ENCODE peak calls at places on chromosomes 2 and 18, in five cellular contexts. One of them, this sample, is unnamed.

GRCh38 chr2:180618570-180618969 is 361.8 kb upstream of the UBE2E3 start:
- DNase-seq in bronchial epithelial cell: no peak
- DNase-seq in fibroblast of mammary gland: peak
- DNase-seq in ecto neural progenitor cell: no peak
- DNase-seq in naive B cell: no peak
- DNase-seq in this sample: no peak

GRCh38 chr2:60318544-60318943 is 234.9 kb downstream of the BCL11A start:
- DNase-seq in naive B cell: no peak
- DNase-seq in fibroblast of mammary gland: no peak
- DNase-seq in bronchial epithelial cell: no peak
- DNase-seq in ecto neural progenitor cell: peak
- DNase-seq in this sample: no peak

GRCh38 chr2:133865141-133865540 is 296.9 kb upstream of the NCKAP5 start:
- DNase-seq in naive B cell: no peak
- DNase-seq in fibroblast of mammary gland: no peak
- DNase-seq in ecto neural progenitor cell: no peak
- DNase-seq in bronchial epithelial cell: no peak
- DNase-seq in this sample: no peak

GRCh38 chr18:47990981-47991380 is 60.5 kb upstream of the SMAD2 start:
- DNase-seq in fibroblast of mammary gland: no peak
- DNase-seq in bronchial epithelial cell: no peak
- DNase-seq in naive B cell: no peak
- DNase-seq in ecto neural progenitor cell: peak
- DNase-seq in this sample: no peak

GRCh38 chr2:73110622-73111299 is 2.0 kb downstream of the RAB11FIP5 start:
- DNase-seq in fibroblast of mammary gland: peak
- DNase-seq in ecto neural progenitor cell: no peak
- DNase-seq in bronchial epithelial cell: no peak
- DNase-seq in naive B cell: no peak
- DNase-seq in this sample: no peak

GRCh38 chr2:179963626-179964025 is 43.5 kb downstream of the CWC22 start:
- DNase-seq in fibroblast of mammary gland: peak
- DNase-seq in ecto neural progenitor cell: no peak
- DNase-seq in naive B cell: no peak
- DNase-seq in bronchial epithelial cell: peak
- DNase-seq in this sample: no peak

GRCh38 chr2:40127890-40128548 is 323.9 kb downstream of the SLC8A1 start:
- DNase-seq in bronchial epithelial cell: no peak
- DNase-seq in ecto neural progenitor cell: no peak
- DNase-seq in fibroblast of mammary gland: peak
- DNase-seq in naive B cell: no peak
- DNase-seq in this sample: no peak

GRCh38 chr2:228401065-228401912 is 219.8 kb upstream of the SPHKAP start:
- DNase-seq in fibroblast of mammary gland: peak
- DNase-seq in naive B cell: no peak
- DNase-seq in bronchial epithelial cell: peak
- DNase-seq in ecto neural progenitor cell: no peak
- DNase-seq in this sample: no peak

GRCh38 chr2:43592443-43592842 is 3.4 kb downstream of the THADA start:
- DNase-seq in ecto neural progenitor cell: no peak
- DNase-seq in fibroblast of mammary gland: peak
- DNase-seq in bronchial epithelial cell: no peak
- DNase-seq in naive B cell: no peak
- DNase-seq in this sample: no peak

GRCh38 chr2:118223487-118224136 is 135.3 kb downstream of the INSIG2 start:
- DNase-seq in ecto neural progenitor cell: peak
- DNase-seq in fibroblast of mammary gland: no peak
- DNase-seq in naive B cell: no peak
- DNase-seq in bronchial epithelial cell: no peak
- DNase-seq in this sample: no peak

GRCh38 chr2:162197095-162197825 is 45.2 kb upstream of the GCG start:
- DNase-seq in ecto neural progenitor cell: no peak
- DNase-seq in fibroblast of mammary gland: peak
- DNase-seq in bronchial epithelial cell: peak
- DNase-seq in naive B cell: no peak
- DNase-seq in this sample: no peak

GRCh38 chr2:181235683-181236459 is 221.3 kb upstream of the ITGA4 start:
- DNase-seq in bronchial epithelial cell: no peak
- DNase-seq in fibroblast of mammary gland: no peak
- DNase-seq in naive B cell: peak
- DNase-seq in ecto neural progenitor cell: no peak
- DNase-seq in this sample: no peak

GRCh38 chr18:63160172-63160995 is 159.2 kb downstream of the BCL2 start:
- DNase-seq in bronchial epithelial cell: peak
- DNase-seq in ecto neural progenitor cell: no peak
- DNase-seq in naive B cell: no peak
- DNase-seq in fibroblast of mammary gland: no peak
- DNase-seq in this sample: no peak

GRCh38 chr18:2050702-2051201 is 520.6 kb downstream of the METTL4 start:
- DNase-seq in fibroblast of mammary gland: no peak
- DNase-seq in naive B cell: no peak
- DNase-seq in bronchial epithelial cell: peak
- DNase-seq in ecto neural progenitor cell: no peak
- DNase-seq in this sample: no peak

GRCh38 chr2:181690851-181691250 is 10.5 kb upstream of the NEUROD1 start:
- DNase-seq in fibroblast of mammary gland: no peak
- DNase-seq in ecto neural progenitor cell: no peak
- DNase-seq in bronchial epithelial cell: no peak
- DNase-seq in naive B cell: no peak
- DNase-seq in this sample: no peak

GRCh38 chr2:5250482-5250881 is 441.7 kb upstream of the SOX11 start:
- DNase-seq in ecto neural progenitor cell: no peak
- DNase-seq in bronchial epithelial cell: no peak
- DNase-seq in fibroblast of mammary gland: no peak
- DNase-seq in naive B cell: no peak
- DNase-seq in this sample: no peak

GRCh38 chr2:209977386-209978239 is 24.8 kb upstream of the RPE start:
- DNase-seq in fibroblast of mammary gland: peak
- DNase-seq in bronchial epithelial cell: peak
- DNase-seq in ecto neural progenitor cell: no peak
- DNase-seq in naive B cell: peak
- DNase-seq in this sample: peak

GRCh38 chr2:185643434-185643833 is 95.2 kb upstream of the FSIP2 start:
- DNase-seq in ecto neural progenitor cell: no peak
- DNase-seq in bronchial epithelial cell: peak
- DNase-seq in naive B cell: no peak
- DNase-seq in fibroblast of mammary gland: no peak
- DNase-seq in this sample: no peak

GRCh38 chr2:110770308-110770695 is 37.9 kb downstream of the ACOXL start:
- DNase-seq in ecto neural progenitor cell: no peak
- DNase-seq in fibroblast of mammary gland: no peak
- DNase-seq in bronchial epithelial cell: no peak
- DNase-seq in naive B cell: no peak
- DNase-seq in this sample: no peak

GRCh38 chr18:34866310-34866709 is 156.2 kb downstream of the DTNA start:
- DNase-seq in bronchial epithelial cell: no peak
- DNase-seq in fibroblast of mammary gland: no peak
- DNase-seq in ecto neural progenitor cell: no peak
- DNase-seq in naive B cell: no peak
- DNase-seq in this sample: no peak

GRCh38 chr2:219969508-219969907 is 342.1 kb downstream of the SLC4A3 start:
- DNase-seq in bronchial epithelial cell: peak
- DNase-seq in ecto neural progenitor cell: no peak
- DNase-seq in naive B cell: no peak
- DNase-seq in fibroblast of mammary gland: peak
- DNase-seq in this sample: no peak

GRCh38 chr18:8826514-8826913 is 121.2 kb downstream of the MTCL1 start:
- DNase-seq in bronchial epithelial cell: no peak
- DNase-seq in naive B cell: no peak
- DNase-seq in fibroblast of mammary gland: no peak
- DNase-seq in ecto neural progenitor cell: no peak
- DNase-seq in this sample: no peak

GRCh38 chr2:6828299-6828584 is 37.5 kb downstream of the CMPK2 start:
- DNase-seq in naive B cell: no peak
- DNase-seq in bronchial epithelial cell: peak
- DNase-seq in ecto neural progenitor cell: no peak
- DNase-seq in fibroblast of mammary gland: peak
- DNase-seq in this sample: peak

GRCh38 chr18:70321616-70322015 is 32.8 kb downstream of the SOCS6 start:
- DNase-seq in bronchial epithelial cell: no peak
- DNase-seq in ecto neural progenitor cell: no peak
- DNase-seq in fibroblast of mammary gland: no peak
- DNase-seq in naive B cell: no peak
- DNase-seq in this sample: no peak

GRCh38 chr2:133878326-133878725 is 310.1 kb upstream of the NCKAP5 start:
- DNase-seq in naive B cell: no peak
- DNase-seq in bronchial epithelial cell: no peak
- DNase-seq in fibroblast of mammary gland: no peak
- DNase-seq in ecto neural progenitor cell: no peak
- DNase-seq in this sample: no peak

GRCh38 chr2:134295441-134295840 is 41.6 kb downstream of the MGAT5 start:
- DNase-seq in bronchial epithelial cell: no peak
- DNase-seq in ecto neural progenitor cell: no peak
- DNase-seq in naive B cell: no peak
- DNase-seq in fibroblast of mammary gland: no peak
- DNase-seq in this sample: no peak

GRCh38 chr2:71944183-71944550 is 203.5 kb downstream of the CYP26B1 start:
- DNase-seq in naive B cell: no peak
- DNase-seq in fibroblast of mammary gland: no peak
- DNase-seq in bronchial epithelial cell: no peak
- DNase-seq in ecto neural progenitor cell: peak
- DNase-seq in this sample: no peak

GRCh38 chr2:167127135-167127534 is 238.9 kb downstream of the XIRP2 start:
- DNase-seq in bronchial epithelial cell: peak
- DNase-seq in fibroblast of mammary gland: peak
- DNase-seq in naive B cell: no peak
- DNase-seq in ecto neural progenitor cell: no peak
- DNase-seq in this sample: no peak

GRCh38 chr2:6394266-6394665 is 471.4 kb downstream of the CMPK2 start:
- DNase-seq in ecto neural progenitor cell: no peak
- DNase-seq in bronchial epithelial cell: peak
- DNase-seq in naive B cell: no peak
- DNase-seq in fibroblast of mammary gland: no peak
- DNase-seq in this sample: no peak

GRCh38 chr2:113707106-113707505 is 49.3 kb downstream of the SLC35F5 start:
- DNase-seq in naive B cell: no peak
- DNase-seq in fibroblast of mammary gland: no peak
- DNase-seq in ecto neural progenitor cell: no peak
- DNase-seq in bronchial epithelial cell: peak
- DNase-seq in this sample: no peak

GRCh38 chr2:10526281-10526680 is 78.2 kb upstream of the ODC1 start:
- DNase-seq in naive B cell: no peak
- DNase-seq in bronchial epithelial cell: no peak
- DNase-seq in ecto neural progenitor cell: no peak
- DNase-seq in fibroblast of mammary gland: no peak
- DNase-seq in this sample: no peak

GRCh38 chr2:31693882-31694281 is 113.1 kb upstream of the SRD5A2 start:
- DNase-seq in ecto neural progenitor cell: no peak
- DNase-seq in bronchial epithelial cell: no peak
- DNase-seq in fibroblast of mammary gland: peak
- DNase-seq in naive B cell: no peak
- DNase-seq in this sample: no peak

GRCh38 chr2:32901313-32901712 is 45.4 kb upstream of the LTBP1 start:
- DNase-seq in fibroblast of mammary gland: no peak
- DNase-seq in bronchial epithelial cell: no peak
- DNase-seq in ecto neural progenitor cell: no peak
- DNase-seq in naive B cell: no peak
- DNase-seq in this sample: no peak

GRCh38 chr2:12120281-12121150 is 374.1 kb downstream of the LPIN1 start:
- DNase-seq in ecto neural progenitor cell: no peak
- DNase-seq in naive B cell: no peak
- DNase-seq in bronchial epithelial cell: no peak
- DNase-seq in fibroblast of mammary gland: peak
- DNase-seq in this sample: no peak

GRCh38 chr2:6492573-6492972 is 373.1 kb downstream of the CMPK2 start:
- DNase-seq in ecto neural progenitor cell: no peak
- DNase-seq in naive B cell: no peak
- DNase-seq in fibroblast of mammary gland: no peak
- DNase-seq in bronchial epithelial cell: no peak
- DNase-seq in this sample: no peak

GRCh38 chr2:54871457-54872103 is 148.1 kb downstream of the EML6 start:
- DNase-seq in ecto neural progenitor cell: no peak
- DNase-seq in fibroblast of mammary gland: peak
- DNase-seq in naive B cell: no peak
- DNase-seq in bronchial epithelial cell: peak
- DNase-seq in this sample: no peak